ENCODE peak calls at places on chromosomes 3 and 15, in four cellular contexts. N is heart right ventricle, D is aorta, J is breast epithelium. C is an unnamed sample. For H3K4me1, H3K27me3 and H3K9me3, the result is how much of the 10 kb centered on the place peaks cover.

GRCh38 chr3:156635973-156636372 is 38.4 kb upstream of the TIPARP start:
- DNase-seq in J (no peak), N (no peak), D (no peak), C (no peak)

GRCh38 chr3:70090322-70090913 is 90.9 kb downstream of the SAMMSON start:
- DNase-seq in J (no peak), D (no peak), N (no peak), C (no peak)

GRCh38 chr15:66042624-66043023 is 173.3 kb downstream of the RAB11A start:
- DNase-seq in J (peak), N (no peak), D (no peak), C (no peak)

GRCh38 chr15:40902605-40903561 is 8.6 kb downstream of the VPS18 start:
- DNase-seq in D (peak), N (no peak), J (peak), C (peak)

GRCh38 chr15:57319226-57319918 is 56.9 kb upstream of the CGNL1 start:
- DNase-seq in D (no peak), J (no peak), N (no peak), C (no peak)

GRCh38 chr15:62799037-62799436 is 243.5 kb upstream of the TPM1 start:
- DNase-seq in N (no peak), D (no peak), J (no peak), C (no peak)

GRCh38 chr3:146187334-146187950 is 26.5 kb upstream of the PLOD2 start:
- DNase-seq in D (no peak), J (no peak), N (no peak), C (no peak)

GRCh38 chr3:46987485-46988401 is 8.3 kb downstream of the NBEAL2 start:
- DNase-seq in J (no peak), N (peak), D (peak), C (peak)

GRCh38 chr3:188707396-188708288 is 464.1 kb upstream of the TPRG1 start:
- DNase-seq in D (no peak), N (no peak), J (no peak), C (no peak)

DNA sequence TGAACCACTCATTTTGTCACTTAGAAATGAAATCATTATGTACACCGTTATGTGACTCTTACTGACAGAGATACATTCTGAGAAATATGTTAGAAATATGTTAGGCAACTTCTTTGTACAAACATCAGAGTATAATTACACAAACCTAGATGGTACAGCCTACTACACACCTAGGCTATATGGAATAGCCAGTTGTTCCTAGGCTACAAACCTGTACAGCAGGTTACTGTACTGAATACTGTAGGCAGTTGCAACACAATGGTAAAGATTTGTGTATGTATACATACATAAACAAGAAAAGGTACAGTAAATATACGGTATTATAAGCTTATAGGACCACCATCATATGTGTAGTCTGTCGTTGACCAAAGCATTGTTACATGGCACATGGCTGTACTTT is 3.7 kb downstream of the SACM1L start:
- DNase-seq in N (no peak), D (no peak), J (no peak), C (no peak)
- H3K4me1 ChIP-seq in N (half or more), D (under half), J (under half), C (under half)

GRCh38 chr15:51283026-51283425 is 55.4 kb downstream of the CYP19A1 start:
- DNase-seq in D (no peak), J (no peak), N (no peak), C (no peak)

GRCh38 chr15:51288143-51289065 is 50.0 kb downstream of the CYP19A1 start:
- DNase-seq in D (no peak), J (no peak), N (no peak), C (no peak)

GRCh38 chr15:51284871-51285270 is 53.5 kb downstream of the CYP19A1 start:
- DNase-seq in D (no peak), J (no peak), N (no peak), C (no peak)

GRCh38 chr15:51289290-51289689 is 49.1 kb downstream of the CYP19A1 start:
- DNase-seq in D (no peak), N (no peak), J (no peak), C (no peak)

GRCh38 chr15:51286816-51287215 is 51.6 kb downstream of the CYP19A1 start:
- DNase-seq in J (no peak), N (no peak), D (no peak), C (no peak)
- H3K27me3 ChIP-seq in J (under half), N (under half), D (under half), C (under half)

GRCh38 chr15:92616621-92617179 is 38.9 kb downstream of the FAM174B start:
- DNase-seq in J (no peak), D (no peak), N (no peak), C (peak)
- H3K9me3 ChIP-seq in J (under half), D (under half), N (under half), C (under half)

GRCh38 chr3:3801510-3801841 is 2.2 kb downstream of the LRRN1 start:
- DNase-seq in N (no peak), D (no peak), J (no peak), C (no peak)

GRCh38 chr3:3800685-3801509 is 1.7 kb downstream of the LRRN1 start:
- DNase-seq in J (peak), N (no peak), D (peak), C (no peak)

GRCh38 chr3:3802021-3802420 is 2.8 kb downstream of the LRRN1 start:
- DNase-seq in N (no peak), J (no peak), D (no peak), C (no peak)

GRCh38 chr3:3806092-3806491 is 6.9 kb downstream of the LRRN1 start:
- DNase-seq in J (no peak), N (no peak), D (no peak), C (no peak)

DNA sequence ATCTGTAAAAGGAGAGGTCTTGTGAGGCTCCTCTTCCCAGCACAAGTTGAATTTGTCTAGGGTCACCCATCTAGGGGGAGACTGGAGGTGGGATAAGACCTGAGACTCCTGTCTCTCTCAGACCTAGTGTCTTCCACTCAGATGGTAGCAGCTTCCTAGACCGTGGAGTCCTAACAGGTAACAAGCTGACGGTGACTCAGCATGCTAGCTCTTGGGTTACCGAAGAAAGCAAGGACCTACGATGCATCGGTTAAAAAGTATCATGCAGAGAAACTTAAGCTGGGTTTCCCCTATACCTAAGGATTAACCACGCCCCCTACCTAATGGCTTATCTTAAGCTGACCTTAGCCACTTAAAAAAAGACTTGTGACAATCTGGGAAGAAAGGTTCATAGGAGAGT is 7.6 kb downstream of the LRRN1 start:
- DNase-seq in D (no peak), J (no peak), N (no peak), C (no peak)
- H3K4me1 ChIP-seq in D (under half), J (under half), N (under half), C (under half)

GRCh38 chr3:184603156-184604030 is 41.8 kb downstream of the EPHB3 start:
- DNase-seq in D (no peak), J (no peak), N (no peak), C (no peak)
- H3K27me3 ChIP-seq in D (under half), J (under half), N (under half), C (under half)

GRCh38 chr15:24971052-24971451 is 16.3 kb downstream of the SNRPN start:
- DNase-seq in N (no peak), D (no peak), J (no peak), C (no peak)

GRCh38 chr15:24977686-24978085 is 22.9 kb downstream of the SNRPN start:
- DNase-seq in D (no peak), N (no peak), J (no peak), C (no peak)

GRCh38 chr15:24971772-24972171 is 17.0 kb downstream of the SNRPN start:
- DNase-seq in J (no peak), N (no peak), D (no peak), C (no peak)

DNA sequence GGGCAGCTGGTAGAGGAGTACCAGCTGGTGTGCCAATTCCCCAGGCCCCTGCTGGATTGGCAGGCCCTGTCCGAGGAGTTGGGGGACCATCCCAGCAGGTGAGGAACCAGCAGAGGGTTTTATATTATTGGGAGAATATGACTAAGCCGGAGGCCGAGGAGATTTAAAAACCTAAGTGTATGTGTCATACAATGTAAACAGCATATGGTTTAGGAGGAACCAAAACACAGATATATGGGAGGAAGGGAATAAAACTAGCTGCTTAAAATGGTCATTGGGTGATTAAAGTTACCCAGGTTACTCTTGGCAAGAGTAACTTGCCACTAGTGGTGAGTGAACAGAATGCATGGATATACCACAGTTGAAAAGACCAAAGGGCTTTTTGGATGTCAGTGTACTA is 22.1 kb downstream of the SNRPN start:
- DNase-seq in J (no peak), D (no peak), N (no peak), C (no peak)
- H3K9me3 ChIP-seq in J (half or more), D (under half), N (under half), C (under half)

C was measured in RWPE2.